ENCODE peak calls at places on chromosomes 5 and 9, in six cellular contexts. Z, T, J, F, C and R are unnamed samples.

GRCh38 chr9:137313956-137314560 is 12.0 kb upstream of the NRARP start:
- DNase-seq in J (no peak), T (peak; percentile 2), F (no peak), C (no peak), Z (peak; percentile 70), R (no peak)

GRCh38 chr5:21159526-21160059 is 1171.6 kb upstream of the CDH18 start:
- DNase-seq in F (no peak), T (no peak), Z (no peak), J (no peak), C (no peak), R (no peak)

GRCh38 chr5:67063791-67064190 is 132.8 kb downstream of the CD180 start:
- DNase-seq in T (no peak), F (peak; percentile 86), C (peak; percentile 4), Z (no peak), J (peak; percentile 80), R (no peak)

GRCh38 chr5:32092938-32093812 is 80.9 kb downstream of the GOLPH3 start:
- DNase-seq in F (peak; percentile 78), Z (no peak), C (peak; percentile 86), J (peak; percentile 68), T (peak; percentile 91), R (no peak)

GRCh38 chr9:99087462-99087861 is 17.5 kb upstream of the TGFBR1 start:
- DNase-seq in Z (no peak), C (no peak), J (no peak), T (no peak), F (no peak), R (no peak)

GRCh38 chr5:11803436-11803835 is 100.8 kb downstream of the CTNND2 start:
- DNase-seq in C (no peak), F (no peak), T (no peak), J (no peak), Z (no peak), R (no peak)

GRCh38 chr9:76296561-76297276 is 97.5 kb downstream of the RFK start:
- DNase-seq in J (no peak), Z (no peak), C (no peak), T (no peak), F (no peak), R (no peak)

GRCh38 chr5:138565100-138565821 is 9.9 kb downstream of the HSPA9 start:
- DNase-seq in J (no peak), F (no peak), Z (no peak), T (no peak), C (no peak), R (no peak)

GRCh38 chr5:116097301-116097700 is 12.5 kb downstream of the COMMD10 start:
- DNase-seq in Z (no peak), J (peak; percentile 59), F (no peak), C (no peak), T (no peak), R (no peak)

GRCh38 chr9:34994429-34995287 is 5.1 kb downstream of the DNAJB5 start:
- DNase-seq in J (peak; percentile 45), Z (no peak), C (peak; percentile 71), F (peak; percentile 49), T (peak; percentile 66), R (no peak)

GRCh38 chr9:109887079-109887478 is 107.1 kb downstream of the PALM2AKAP2 start:
- DNase-seq in Z (no peak), C (peak; percentile 80), F (peak; percentile 74), J (peak; percentile 85), T (no peak), R (no peak)
- H3K27ac ChIP-seq in Z (no peak overlapping the region), C (peak overlapping the region; percentile 54), F (no peak overlapping the region), J (no peak overlapping the region), T (no peak overlapping the region), R (peak overlapping the region; percentile 57)

GRCh38 chr5:149410721-149411432 is 31.8 kb upstream of the IL17B start:
- DNase-seq in C (no peak), T (no peak), J (no peak), Z (no peak), F (peak; percentile 16), R (no peak)
- H3K9me3 ChIP-seq in C (no peaks in the 10 kb centered on the region), T (no peaks in the 10 kb centered on the region), J (no peaks in the 10 kb centered on the region), Z (no peaks in the 10 kb centered on the region), F (no peaks in the 10 kb centered on the region), R (no peaks in the 10 kb centered on the region)

GRCh38 chr5:59757442-59757841 is 136.1 kb downstream of the PDE4D start:
- DNase-seq in C (peak; percentile 14), Z (no peak), F (no peak), J (peak; percentile 32), T (no peak), R (no peak)

GRCh38 chr5:59756373-59757035 is 137.0 kb downstream of the PDE4D start:
- DNase-seq in Z (no peak), F (no peak), C (no peak), J (peak; percentile 22), T (no peak), R (no peak)

GRCh38 chr5:59759600-59760357 is 133.7 kb downstream of the PDE4D start:
- DNase-seq in Z (no peak), C (peak; percentile 36), F (no peak), J (peak; percentile 11), T (no peak), R (no peak)

GRCh38 chr5:59758566-59758965 is 135.0 kb downstream of the PDE4D start:
- DNase-seq in F (no peak), Z (no peak), J (no peak), C (no peak), T (no peak), R (no peak)

GRCh38 chr5:59755476-59755875 is 138.1 kb downstream of the PDE4D start:
- DNase-seq in J (no peak), F (no peak), C (no peak), T (no peak), Z (no peak), R (no peak)
- H3K9ac ChIP-seq in J (no peak overlapping the region), F (no peak overlapping the region), C (no peak overlapping the region), T (no peak overlapping the region), Z (no peak overlapping the region), R (no peak overlapping the region)

GRCh38 chr5:38576442-38576841 is 20.0 kb upstream of the LIFR start:
- DNase-seq in F (no peak), T (no peak), J (no peak), C (peak; percentile 14), Z (no peak), R (no peak)

GRCh38 chr5:38574009-38574408 is 17.6 kb upstream of the LIFR start:
- DNase-seq in C (no peak), Z (no peak), J (no peak), T (no peak), F (no peak), R (no peak)

GRCh38 chr5:38579105-38579504 is 22.7 kb upstream of the LIFR start:
- DNase-seq in T (no peak), F (no peak), Z (no peak), J (no peak), C (no peak), R (no peak)

GRCh38 chr5:38582662-38583061 is 26.2 kb upstream of the LIFR start:
- DNase-seq in J (no peak), Z (no peak), C (no peak), T (no peak), F (no peak), R (no peak)

GRCh38 chr5:38576971-38577684 is 20.7 kb upstream of the LIFR start:
- DNase-seq in F (no peak), C (no peak), T (no peak), Z (no peak), J (no peak), R (no peak)
- H3K27ac ChIP-seq in F (no peak overlapping the region), C (no peak overlapping the region), T (no peak overlapping the region), Z (no peak overlapping the region), J (no peak overlapping the region), R (no peak overlapping the region)

DNA sequence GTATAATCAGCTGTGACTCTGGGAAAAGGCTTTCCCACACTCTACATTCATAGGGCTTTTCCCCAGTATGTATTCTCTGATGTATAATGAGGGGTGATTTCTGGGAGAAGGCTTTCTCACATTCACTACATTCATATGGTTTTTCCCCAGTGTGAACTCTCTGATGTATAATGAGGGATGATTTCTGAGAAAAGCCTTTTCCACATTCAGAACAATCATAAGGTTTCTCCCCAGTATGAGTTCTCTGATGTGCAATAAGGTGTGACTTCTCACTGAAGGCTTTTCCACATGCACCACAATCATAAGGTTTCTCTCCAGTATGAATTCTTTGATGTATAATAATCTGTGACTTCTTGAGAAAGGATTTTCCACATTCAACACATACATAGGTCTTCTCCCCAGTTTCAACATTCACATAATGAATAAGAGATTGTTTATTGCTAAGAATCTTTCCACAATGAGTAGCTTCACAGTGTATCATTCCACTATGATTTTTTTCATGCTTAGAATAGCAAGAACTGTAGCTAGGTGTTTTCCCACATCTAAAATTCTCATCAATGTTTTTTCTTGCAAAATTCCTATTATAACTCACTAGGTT is 26.7 kb upstream of the ZNF300 start:
- DNase-seq in T (no peak), C (no peak), F (no peak), J (no peak), Z (no peak), R (no peak)
- H3K9me3 ChIP-seq in T (peaks cover 38% of the 10 kb centered on the region), C (peaks cover 23% of the 10 kb centered on the region), F (peaks cover 42% of the 10 kb centered on the region), J (peaks cover 4% of the 10 kb centered on the region), Z (peaks cover 70% of the 10 kb centered on the region), R (peaks cover 8% of the 10 kb centered on the region)